ENCODE peak calls at places on chromosomes 5 and 9, in seven cellular contexts. W is RPMI8226; V is naive thymus-derived CD4-positive, alpha-beta T cell; R is T-helper 1 cell; M is T-helper 2 cell; X is central memory CD4-positive, alpha-beta T cell; I is activated CD4-positive, alpha-beta T cell treated with anti-CD3 and anti-CD28 coated beads for 24 hours. A is an unnamed sample.

GRCh38 chr9:22244141-22245011 is 202.2 kb upstream of the DMRTA1 start:
- DNase-seq in W (peak; percentile 56), V (no peak), R (no peak), M (peak; percentile 50), X (peak; percentile 30), I (peak; percentile 17), A (no peak)

GRCh38 chr9:108211576-108211975 is 644.2 kb downstream of the ACTL7B start:
- DNase-seq in W (no peak), V (no peak), R (no peak), M (no peak), X (no peak), I (no peak), A (no peak)

GRCh38 chr9:89929721-89930480 is 325.1 kb downstream of the GADD45G start:
- DNase-seq in W (no peak), V (peak; percentile 22), R (no peak), M (no peak), X (no peak), I (no peak), A (no peak)

GRCh38 chr9:34717996-34718614 is 8.2 kb upstream of the CCL21 start:
- DNase-seq in W (no peak), V (no peak), R (no peak), M (no peak), X (no peak), I (no peak), A (no peak)

GRCh38 chr5:141421489-141421855 is 621 bp downstream of the PCDHGA11 start:
- DNase-seq in W (no peak), V (no peak), R (no peak), M (no peak), X (no peak), I (no peak), A (no peak)

GRCh38 chr5:108093186-108093585 is 288.7 kb downstream of the FBXL17 start:
- DNase-seq in W (no peak), V (no peak), R (no peak), M (peak; percentile 38), X (no peak), I (no peak), A (no peak)

GRCh38 chr5:1144089-1144488 is 32.2 kb upstream of the SLC12A7 start:
- DNase-seq in W (no peak), V (no peak), R (no peak), M (no peak), X (no peak), I (no peak), A (no peak)

GRCh38 chr5:72543365-72543764 is 36.2 kb upstream of the ZNF366 start:
- DNase-seq in W (no peak), V (no peak), R (no peak), M (no peak), X (no peak), I (no peak), A (no peak)

GRCh38 chr5:112694853-112695709 is 42.6 kb upstream of the APC start:
- DNase-seq in W (no peak), V (no peak), R (no peak), M (peak; percentile 26), X (no peak), I (no peak), A (no peak)

GRCh38 chr5:73442960-73443627 is 5.5 kb downstream of the FOXD1 start:
- DNase-seq in W (no peak), V (no peak), R (no peak), M (no peak), X (no peak), I (no peak), A (no peak)

GRCh38 chr5:1652873-1653707 is 129.3 kb upstream of the LPCAT1 start:
- DNase-seq in W (peak; percentile 95), V (no peak), R (no peak), M (peak; percentile 52), X (no peak), I (no peak), A (no peak)

GRCh38 chr9:135137398-135137832 is 49.9 kb downstream of the OLFM1 start:
- DNase-seq in W (no peak), V (no peak), R (no peak), M (no peak), X (no peak), I (no peak), A (no peak)

GRCh38 chr9:133569109-133569785 is 34.7 kb downstream of the ADAMTSL2 start:
- DNase-seq in W (no peak), V (no peak), R (no peak), M (no peak), X (no peak), I (no peak), A (no peak)

GRCh38 chr5:95572016-95572415 is 17.1 kb downstream of the ARSK start:
- DNase-seq in W (no peak), V (no peak), R (no peak), M (no peak), X (no peak), I (no peak), A (no peak)

GRCh38 chr5:139513852-139514485 is 31.4 kb upstream of the STING1 start:
- DNase-seq in W (no peak), V (no peak), R (no peak), M (no peak), X (no peak), I (no peak), A (no peak)